ENCODE peak calls at places on chromosomes 13 and 19, in six cellular contexts. P, L, T, E, J and V are unnamed samples.

GRCh38 chr19:7699422-7700127 is 2.4 kb downstream of the FCER2 start:
- DNase-seq in P (no peak), L (peak), T (no peak), E (no peak), J (no peak), V (no peak)

GRCh38 chr19:17376935-17377600 is at the start of gene PLVAP:
- DNase-seq in P (no peak), L (no peak), T (no peak), E (no peak), J (no peak), V (no peak)

GRCh38 chr13:94478913-94479312 is 569 bp downstream of the DCT start:
- DNase-seq in P (no peak), L (no peak), T (no peak), E (no peak), J (no peak), V (no peak)

GRCh38 chr13:34347784-34348573 is 530.0 kb downstream of the RFC3 start:
- DNase-seq in P (no peak), L (no peak), T (no peak), E (no peak), J (no peak), V (no peak)

GRCh38 chr13:50099473-50099872 is 84.2 kb downstream of the KCNRG start:
- DNase-seq in P (no peak), L (no peak), T (no peak), E (no peak), J (no peak), V (no peak)

GRCh38 chr19:55173186-55173716 is 6.8 kb upstream of the DNAAF3 start:
- DNase-seq in P (no peak), L (no peak), T (no peak), E (no peak), J (no peak), V (no peak)

GRCh38 chr19:38683393-38684077 is 36.1 kb downstream of the ACTN4 start:
- DNase-seq in P (peak), L (peak), T (peak), E (peak), J (peak), V (peak)

GRCh38 chr19:22532388-22533310 is 101.5 kb upstream of the ZNF492 start:
- DNase-seq in P (no peak), L (no peak), T (no peak), E (no peak), J (no peak), V (no peak)

GRCh38 chr19:3687774-3688706 is 12.2 kb downstream of the PIP5K1C start:
- DNase-seq in P (no peak), L (no peak), T (no peak), E (peak), J (peak), V (no peak)

GRCh38 chr13:30078059-30078458 is 227.6 kb upstream of the UBL3 start:
- DNase-seq in P (no peak), L (no peak), T (no peak), E (no peak), J (no peak), V (no peak)

GRCh38 chr19:47315125-47315821 is 5.6 kb downstream of the C5AR1 start:
- DNase-seq in P (peak), L (peak), T (peak), E (no peak), J (no peak), V (peak)

GRCh38 chr19:30742539-30742938 is 370.4 kb downstream of the ZNF536 start:
- DNase-seq in P (no peak), L (no peak), T (no peak), E (no peak), J (no peak), V (no peak)

GRCh38 chr19:40641306-40641705 is 40.1 kb downstream of the LTBP4 start:
- DNase-seq in P (no peak), L (no peak), T (no peak), E (no peak), J (no peak), V (no peak)

GRCh38 chr19:28242317-28242927 is 970.5 kb downstream of the UQCRFS1 start:
- DNase-seq in P (peak), L (no peak), T (no peak), E (no peak), J (peak), V (no peak)

GRCh38 chr13:108961542-108962125 is 332.2 kb downstream of the MYO16 start:
- DNase-seq in P (peak), L (no peak), T (no peak), E (no peak), J (no peak), V (peak)

GRCh38 chr13:40158218-40158617 is 502.8 kb downstream of the COG6 start:
- DNase-seq in P (peak), L (no peak), T (no peak), E (no peak), J (no peak), V (no peak)

GRCh38 chr19:35107541-35107939 is 8.1 kb upstream of the FXYD3 start:
- DNase-seq in P (no peak), L (no peak), T (no peak), E (no peak), J (no peak), V (peak)